ENCODE peak calls at places on chromosomes 3 and 15, in five cellular contexts. O is activated CD4-positive, alpha-beta T cell treated with anti-CD3 and anti-CD28 coated beads for 1 hour; W is activated gamma-delta T cell treated with Interleukin-2 at 50 U/mL for 16 hours; F is NCI-H1105 treated with DMSO at 0.1 percent for 48 hours; Z is AG08395. V is an unnamed sample.

GRCh38 chr3:7759630-7760029 is 742.0 kb upstream of the LMCD1 start:
- DNase-seq in Z (no peak), O (no peak), F (no peak), W (no peak), V (no peak)

GRCh38 chr3:197417451-197417850 is 119.0 kb upstream of the DLG1 start:
- DNase-seq in O (no peak), Z (no peak), F (no peak), W (no peak), V (no peak)

GRCh38 chr3:111311709-111312235 is 230.2 kb upstream of the CD96 start:
- DNase-seq in Z (peak; percentile 19), W (no peak), F (no peak), O (no peak), V (no peak)

GRCh38 chr3:63193647-63194046 is 84.5 kb upstream of the SYNPR start:
- DNase-seq in W (no peak), F (peak; percentile 44), Z (peak; percentile 10), O (no peak), V (no peak)

GRCh38 chr3:46585799-46586693 is 19.9 kb upstream of the LRRC2 start:
- DNase-seq in O (no peak), F (no peak), W (no peak), Z (no peak), V (no peak)

GRCh38 chr15:89362203-89363101 is 27.8 kb upstream of the POLG start:
- DNase-seq in F (peak; percentile 45), W (no peak), O (no peak), Z (no peak), V (no peak)

GRCh38 chr3:185131602-185132256 is 21.1 kb downstream of the C3orf70 start:
- DNase-seq in F (no peak), W (no peak), Z (no peak), O (no peak), V (no peak)

GRCh38 chr3:42179110-42179725 is 86.8 kb downstream of the CCK start:
- DNase-seq in F (no peak), O (no peak), W (no peak), Z (peak; percentile 92), V (no peak)

GRCh38 chr3:188404701-188405100 is 250.7 kb downstream of the LPP start:
- DNase-seq in W (no peak), O (no peak), Z (no peak), F (no peak), V (no peak)

GRCh38 chr3:33578325-33579180 is 138.3 kb upstream of the UBP1 start:
- DNase-seq in O (no peak), F (no peak), Z (peak; percentile 25), W (no peak), V (no peak)

GRCh38 chr3:147793841-147794240 is 384.7 kb downstream of the ZIC1 start:
- DNase-seq in O (no peak), W (no peak), Z (peak; percentile 4), F (no peak), V (no peak)

GRCh38 chr3:66259721-66260255 is 39.0 kb downstream of the SLC25A26 start:
- DNase-seq in Z (no peak), O (no peak), W (no peak), F (no peak), V (no peak)

GRCh38 chr3:65126527-65127440 is 439.0 kb upstream of the ADAMTS9 start:
- DNase-seq in W (no peak), O (no peak), Z (peak; percentile 80), F (peak; percentile 27), V (no peak)